ENCODE peak calls at places on chromosome 6, in four cellular contexts. One of them, this sample, is unnamed.

GRCh38 chr6:82608777-82609176 is 245.2 kb downstream of the TPBG start:
- DNase-seq in A549: no peak
- DNase-seq in GM12878: no peak
- DNase-seq in K562: no peak
- DNase-seq in this sample: no peak

GRCh38 chr6:85751374-85752055 is 108.8 kb upstream of the SYNCRIP start:
- DNase-seq in A549: no peak
- DNase-seq in GM12878: no peak
- DNase-seq in K562: no peak
- DNase-seq in this sample: no peak

GRCh38 chr6:12208190-12208589 is 82.0 kb upstream of the EDN1 start:
- DNase-seq in A549: no peak
- DNase-seq in GM12878: no peak
- DNase-seq in K562: no peak
- DNase-seq in this sample: peak

GRCh38 chr6:215335-216034 is 76.8 kb upstream of the DUSP22 start:
- DNase-seq in A549: no peak
- DNase-seq in GM12878: peak
- DNase-seq in K562: no peak
- DNase-seq in this sample: peak

GRCh38 chr6:106084973-106085686 is 1.0 kb upstream of the PRDM1 start:
- DNase-seq in A549: no peak
- DNase-seq in GM12878: no peak
- DNase-seq in K562: no peak
- DNase-seq in this sample: peak

GRCh38 chr6:35719830-35720733 is 16.8 kb upstream of the ARMC12 start:
- DNase-seq in A549: no peak
- DNase-seq in GM12878: peak
- DNase-seq in K562: no peak
- DNase-seq in this sample: peak

GRCh38 chr6:81781624-81782023 is 29.1 kb upstream of the TENT5A start:
- DNase-seq in A549: no peak
- DNase-seq in GM12878: no peak
- DNase-seq in K562: no peak
- DNase-seq in this sample: no peak

GRCh38 chr6:135162678-135163439 is 18.2 kb upstream of the MYB start:
- DNase-seq in A549: peak
- DNase-seq in GM12878: no peak
- DNase-seq in K562: peak
- DNase-seq in this sample: no peak

GRCh38 chr6:152897807-152898399 is 84.9 kb downstream of the FBXO5 start:
- DNase-seq in A549: peak
- DNase-seq in GM12878: peak
- DNase-seq in K562: peak
- DNase-seq in this sample: peak

GRCh38 chr6:111683749-111684267 is 78.1 kb upstream of the TRAF3IP2 start:
- DNase-seq in A549: no peak
- DNase-seq in GM12878: no peak
- DNase-seq in K562: no peak
- DNase-seq in this sample: peak

GRCh38 chr6:84554706-84555105 is 209.7 kb downstream of the TBX18 start:
- DNase-seq in A549: no peak
- DNase-seq in GM12878: no peak
- DNase-seq in K562: no peak
- DNase-seq in this sample: no peak

GRCh38 chr6:15593798-15594197 is 69.0 kb downstream of the DTNBP1 start:
- DNase-seq in A549: no peak
- DNase-seq in GM12878: no peak
- DNase-seq in K562: no peak
- DNase-seq in this sample: peak

GRCh38 chr6:56046576-56046975 is 171.2 kb upstream of the BMP5 start:
- DNase-seq in A549: no peak
- DNase-seq in GM12878: no peak
- DNase-seq in K562: no peak
- DNase-seq in this sample: peak

GRCh38 chr6:134240664-134241431 is 77.1 kb downstream of the SGK1 start:
- DNase-seq in A549: no peak
- DNase-seq in GM12878: no peak
- DNase-seq in K562: no peak
- DNase-seq in this sample: no peak

GRCh38 chr6:44253307-44254101 is 3.8 kb downstream of the SLC35B2 start:
- DNase-seq in A549: no peak
- DNase-seq in GM12878: no peak
- DNase-seq in K562: peak
- DNase-seq in this sample: no peak

GRCh38 chr6:156828280-156828703 is 51.1 kb downstream of the ARID1B start:
- DNase-seq in A549: peak
- DNase-seq in GM12878: no peak
- DNase-seq in K562: peak
- DNase-seq in this sample: peak

GRCh38 chr6:160278311-160278710 is 19.7 kb upstream of the SLC22A2 start:
- DNase-seq in A549: no peak
- DNase-seq in GM12878: no peak
- DNase-seq in K562: no peak
- DNase-seq in this sample: no peak

GRCh38 chr6:27867051-27867940 is 44.9 kb downstream of the OR2B2 start:
- DNase-seq in A549: no peak
- DNase-seq in GM12878: peak
- DNase-seq in K562: peak
- DNase-seq in this sample: peak

GRCh38 chr6:161246725-161247124 is 27.1 kb downstream of the AGPAT4 start:
- DNase-seq in A549: no peak
- DNase-seq in GM12878: no peak
- DNase-seq in K562: no peak
- DNase-seq in this sample: peak

GRCh38 chr6:37143585-37143984 is 26.4 kb upstream of the PIM1 start:
- DNase-seq in A549: no peak
- DNase-seq in GM12878: no peak
- DNase-seq in K562: no peak
- DNase-seq in this sample: no peak

GRCh38 chr6:27296106-27296783 is 15.8 kb downstream of the POM121L2 start:
- DNase-seq in A549: no peak
- DNase-seq in GM12878: no peak
- DNase-seq in K562: peak
- DNase-seq in this sample: peak

GRCh38 chr6:30981942-30982772 is 1.4 kb upstream of the MUC21 start:
- DNase-seq in A549: no peak
- DNase-seq in GM12878: no peak
- DNase-seq in K562: peak
- DNase-seq in this sample: peak

GRCh38 chr6:161400650-161401049 is 126.8 kb upstream of the AGPAT4 start:
- DNase-seq in A549: no peak
- DNase-seq in GM12878: no peak
- DNase-seq in K562: no peak
- DNase-seq in this sample: no peak

GRCh38 chr6:167398214-167399050 is 73.5 kb downstream of the TTLL2 start:
- DNase-seq in A549: no peak
- DNase-seq in GM12878: no peak
- DNase-seq in K562: no peak
- DNase-seq in this sample: no peak
- TF ChIP-seq ELK1 in A549: no peak
- TF ChIP-seq ELK1 in GM12878: no peak
- TF ChIP-seq ELK1 in K562: no peak
- TF ChIP-seq ELK1 in this sample: no peak

GRCh38 chr6:98949589-98949988 is 1.8 kb upstream of the FBXL4 start:
- DNase-seq in A549: no peak
- DNase-seq in GM12878: no peak
- DNase-seq in K562: no peak
- DNase-seq in this sample: no peak

GRCh38 chr6:98946266-98946817 is 1.4 kb downstream of the FBXL4 start:
- DNase-seq in A549: no peak
- DNase-seq in GM12878: no peak
- DNase-seq in K562: no peak
- DNase-seq in this sample: no peak

GRCh38 chr6:98946877-98947410 is 802 bp downstream of the FBXL4 start:
- DNase-seq in A549: no peak
- DNase-seq in GM12878: no peak
- DNase-seq in K562: peak
- DNase-seq in this sample: peak

GRCh38 chr6:98945311-98946005 is 2.3 kb downstream of the FBXL4 start:
- DNase-seq in A549: no peak
- DNase-seq in GM12878: no peak
- DNase-seq in K562: no peak
- DNase-seq in this sample: no peak

DNA sequence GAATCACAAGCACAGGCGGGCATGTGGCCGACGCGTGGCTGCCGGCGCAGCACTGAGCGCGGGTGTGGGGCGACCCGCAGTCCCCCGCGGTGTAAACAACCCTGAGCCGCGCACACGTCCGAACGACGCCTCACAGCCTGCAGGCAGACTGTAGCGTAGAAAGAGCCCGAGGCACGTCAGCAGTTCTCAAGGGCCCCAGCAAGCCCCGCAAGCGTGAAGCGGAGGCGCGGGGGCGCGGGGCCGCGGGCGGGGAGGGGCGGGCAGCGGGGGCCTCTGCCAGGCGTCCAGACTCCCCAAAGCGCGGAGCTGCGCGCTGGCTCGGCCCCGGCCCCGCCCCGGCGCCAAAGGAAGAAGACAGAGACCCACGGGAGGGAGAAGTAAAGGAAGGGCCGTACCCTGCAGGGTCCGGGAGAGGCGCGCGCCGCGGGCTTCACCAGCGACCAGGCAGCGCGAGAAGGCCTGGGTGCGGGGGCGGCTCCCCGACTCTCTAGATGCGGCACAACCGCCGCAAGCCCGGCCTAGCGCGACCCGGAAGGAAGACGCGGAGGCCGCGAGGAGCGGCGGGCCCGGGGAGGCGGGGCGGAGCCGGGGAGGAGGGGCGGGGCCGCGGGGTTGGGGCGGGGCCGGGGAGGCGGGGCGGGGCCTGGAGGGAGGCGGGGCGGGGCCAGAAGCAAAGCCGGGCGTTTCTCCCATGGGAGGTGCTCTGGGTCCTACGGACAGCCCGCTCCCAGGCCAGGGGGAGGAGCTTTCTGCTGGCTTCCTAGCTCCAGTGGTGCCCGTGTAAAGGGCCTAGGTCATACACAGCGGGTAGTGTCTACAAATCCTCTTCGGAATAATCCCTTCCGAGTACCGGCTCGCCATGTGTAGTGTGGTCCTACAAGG is at the start of gene FBXL4:
- DNase-seq in A549: peak
- DNase-seq in GM12878: no peak
- DNase-seq in K562: peak
- DNase-seq in this sample: peak
- TF ChIP-seq ELK1 in A549: no peak
- TF ChIP-seq ELK1 in GM12878: no peak
- TF ChIP-seq ELK1 in K562: no peak
- TF ChIP-seq ELK1 in this sample: no peak

GRCh38 chr6:145673504-145673903 is 61.8 kb downstream of the EPM2A start:
- DNase-seq in A549: no peak
- DNase-seq in GM12878: no peak
- DNase-seq in K562: no peak
- DNase-seq in this sample: no peak
- TF ChIP-seq ELK1 in A549: no peak
- TF ChIP-seq ELK1 in GM12878: no peak
- TF ChIP-seq ELK1 in K562: no peak
- TF ChIP-seq ELK1 in this sample: no peak

GRCh38 chr6:137413482-137413881 is 80.7 kb downstream of the OLIG3 start:
- DNase-seq in A549: no peak
- DNase-seq in GM12878: no peak
- DNase-seq in K562: no peak
- DNase-seq in this sample: no peak

GRCh38 chr6:137416376-137417109 is 77.7 kb downstream of the OLIG3 start:
- DNase-seq in A549: no peak
- DNase-seq in GM12878: no peak
- DNase-seq in K562: peak
- DNase-seq in this sample: peak

GRCh38 chr6:137415834-137416190 is 78.4 kb downstream of the OLIG3 start:
- DNase-seq in A549: no peak
- DNase-seq in GM12878: no peak
- DNase-seq in K562: no peak
- DNase-seq in this sample: no peak

GRCh38 chr6:137414599-137414998 is 79.6 kb downstream of the OLIG3 start:
- DNase-seq in A549: no peak
- DNase-seq in GM12878: no peak
- DNase-seq in K562: no peak
- DNase-seq in this sample: no peak

DNA sequence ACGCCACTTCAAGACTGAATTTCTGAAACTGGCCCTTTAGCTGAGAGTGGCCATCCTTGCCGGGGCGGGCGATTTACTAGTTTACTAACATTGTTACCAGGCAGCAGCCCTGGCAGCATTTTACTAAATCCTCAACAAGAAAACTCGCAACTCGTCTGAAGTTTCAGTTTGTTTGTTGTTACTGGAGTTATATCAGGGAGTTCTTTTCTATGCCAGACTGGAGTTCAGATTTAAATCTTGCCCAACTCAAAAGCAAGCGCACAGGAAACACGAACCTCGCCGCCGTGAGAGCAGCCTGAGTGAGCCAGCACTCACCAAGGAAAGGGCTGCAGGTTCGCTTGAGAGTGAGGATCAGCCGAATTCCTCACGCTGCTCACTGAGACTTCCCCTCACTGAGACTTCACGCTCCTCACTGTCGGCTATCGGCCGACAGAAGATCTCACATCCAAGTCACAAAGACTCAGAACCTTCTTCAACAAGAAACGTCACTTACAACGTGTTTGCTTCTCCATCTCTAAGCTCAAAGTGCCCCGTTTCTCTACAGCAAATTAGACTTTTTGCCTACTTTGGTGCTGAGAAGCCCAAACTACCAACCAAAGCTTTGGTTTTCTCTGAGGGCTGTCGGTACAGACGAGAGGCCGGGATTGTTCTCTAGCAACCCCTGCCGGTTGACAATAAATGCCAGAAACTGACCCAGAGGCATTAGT is 78.9 kb downstream of the OLIG3 start:
- DNase-seq in A549: no peak
- DNase-seq in GM12878: no peak
- DNase-seq in K562: peak
- DNase-seq in this sample: peak
- TF ChIP-seq ELK1 in A549: no peak
- TF ChIP-seq ELK1 in GM12878: no peak
- TF ChIP-seq ELK1 in K562: no peak
- TF ChIP-seq ELK1 in this sample: no peak

GRCh38 chr6:100117680-100118079 is 123.7 kb upstream of the MCHR2 start:
- DNase-seq in A549: no peak
- DNase-seq in GM12878: no peak
- DNase-seq in K562: no peak
- DNase-seq in this sample: no peak

GRCh38 chr6:100119261-100119660 is 125.2 kb upstream of the MCHR2 start:
- DNase-seq in A549: no peak
- DNase-seq in GM12878: no peak
- DNase-seq in K562: no peak
- DNase-seq in this sample: no peak

GRCh38 chr6:100115702-100116101 is 121.7 kb upstream of the MCHR2 start:
- DNase-seq in A549: no peak
- DNase-seq in GM12878: no peak
- DNase-seq in K562: no peak
- DNase-seq in this sample: no peak

GRCh38 chr6:100118301-100118700 is 124.3 kb upstream of the MCHR2 start:
- DNase-seq in A549: no peak
- DNase-seq in GM12878: no peak
- DNase-seq in K562: no peak
- DNase-seq in this sample: no peak

GRCh38 chr6:100116409-100117194 is 122.6 kb upstream of the MCHR2 start:
- DNase-seq in A549: peak
- DNase-seq in GM12878: no peak
- DNase-seq in K562: peak
- DNase-seq in this sample: peak
- TF ChIP-seq ELK1 in A549: no peak
- TF ChIP-seq ELK1 in GM12878: no peak
- TF ChIP-seq ELK1 in K562: no peak
- TF ChIP-seq ELK1 in this sample: no peak

GRCh38 chr6:68473433-68474210 is 161.5 kb upstream of the ADGRB3 start:
- DNase-seq in A549: no peak
- DNase-seq in GM12878: no peak
- DNase-seq in K562: no peak
- DNase-seq in this sample: no peak

GRCh38 chr6:68468244-68468884 is 166.7 kb upstream of the ADGRB3 start:
- DNase-seq in A549: no peak
- DNase-seq in GM12878: no peak
- DNase-seq in K562: peak
- DNase-seq in this sample: no peak
- TF ChIP-seq ELK1 in A549: no peak
- TF ChIP-seq ELK1 in GM12878: no peak
- TF ChIP-seq ELK1 in K562: no peak
- TF ChIP-seq ELK1 in this sample: no peak

This sample was measured in IMR-90.